ENCODE peak calls at places on chromosomes 12 and 14, in four cellular contexts. One of them, this sample, is unnamed. For H3K9me3 and H3K36me3, the result is how much of the 10 kb centered on the place peaks cover.

GRCh38 chr14:43001729-43002128 is 1395.1 kb downstream of the LRFN5 start:
- DNase-seq in HCT116: no peak
- DNase-seq in neural progenitor cell: no peak
- DNase-seq in mesenchymal stem cell: no peak
- DNase-seq in this sample: no peak

GRCh38 chr12:2826721-2827515 is 7.9 kb downstream of the NRIP2 start:
- DNase-seq in mesenchymal stem cell: no peak
- DNase-seq in neural progenitor cell: peak
- DNase-seq in HCT116: no peak
- DNase-seq in this sample: no peak

GRCh38 chr12:989751-990278 is 1.2 kb upstream of the ERC1 start:
- DNase-seq in mesenchymal stem cell: peak
- DNase-seq in HCT116: no peak
- DNase-seq in neural progenitor cell: peak
- DNase-seq in this sample: peak

GRCh38 chr12:27276275-27276674 is 32.2 kb downstream of the STK38L start:
- DNase-seq in mesenchymal stem cell: no peak
- DNase-seq in HCT116: no peak
- DNase-seq in neural progenitor cell: peak
- DNase-seq in this sample: no peak

GRCh38 chr14:33612184-33612479 is 338.7 kb downstream of the EGLN3 start:
- DNase-seq in neural progenitor cell: peak
- DNase-seq in HCT116: no peak
- DNase-seq in mesenchymal stem cell: no peak
- DNase-seq in this sample: no peak

GRCh38 chr12:109775172-109775881 is 57.9 kb downstream of the TRPV4 start:
- DNase-seq in neural progenitor cell: peak
- DNase-seq in HCT116: no peak
- DNase-seq in mesenchymal stem cell: peak
- DNase-seq in this sample: peak

GRCh38 chr14:51367600-51367931 is 127.5 kb downstream of the TMX1 start:
- DNase-seq in HCT116: no peak
- DNase-seq in neural progenitor cell: no peak
- DNase-seq in mesenchymal stem cell: no peak
- DNase-seq in this sample: peak

GRCh38 chr12:5493018-5493417 is 61.1 kb downstream of the NTF3 start:
- DNase-seq in mesenchymal stem cell: no peak
- DNase-seq in HCT116: no peak
- DNase-seq in neural progenitor cell: peak
- DNase-seq in this sample: no peak

GRCh38 chr14:106436310-106436905 is 910.0 kb downstream of the TMEM121 start:
- DNase-seq in HCT116: no peak
- DNase-seq in mesenchymal stem cell: no peak
- DNase-seq in neural progenitor cell: no peak
- DNase-seq in this sample: no peak

GRCh38 chr12:47950856-47951468 is 12.4 kb upstream of the TMEM106C start:
- DNase-seq in mesenchymal stem cell: no peak
- DNase-seq in HCT116: no peak
- DNase-seq in neural progenitor cell: no peak
- DNase-seq in this sample: no peak

GRCh38 chr14:55127491-55127951 is 1.5 kb upstream of the LGALS3 start:
- DNase-seq in mesenchymal stem cell: peak
- DNase-seq in neural progenitor cell: no peak
- DNase-seq in HCT116: no peak
- DNase-seq in this sample: no peak

GRCh38 chr12:50614167-50614762 is 109.5 kb downstream of the DIP2B start:
- DNase-seq in neural progenitor cell: no peak
- DNase-seq in HCT116: peak
- DNase-seq in mesenchymal stem cell: peak
- DNase-seq in this sample: peak

GRCh38 chr12:93773122-93773871 is 96.1 kb downstream of the CRADD start:
- DNase-seq in HCT116: no peak
- DNase-seq in mesenchymal stem cell: peak
- DNase-seq in neural progenitor cell: no peak
- DNase-seq in this sample: no peak

GRCh38 chr12:89542912-89543592 is 17.2 kb upstream of the POC1B start:
- DNase-seq in HCT116: peak
- DNase-seq in mesenchymal stem cell: peak
- DNase-seq in neural progenitor cell: peak
- DNase-seq in this sample: peak

GRCh38 chr12:17918013-17918412 is 172.0 kb downstream of the RERGL start:
- DNase-seq in neural progenitor cell: no peak
- DNase-seq in HCT116: no peak
- DNase-seq in mesenchymal stem cell: no peak
- DNase-seq in this sample: no peak

GRCh38 chr14:73153272-73153671 is 17.0 kb downstream of the PSEN1 start:
- DNase-seq in mesenchymal stem cell: no peak
- DNase-seq in neural progenitor cell: no peak
- DNase-seq in HCT116: no peak
- DNase-seq in this sample: peak

GRCh38 chr12:31496257-31496656 is 94.7 kb downstream of the DENND5B start:
- DNase-seq in HCT116: no peak
- DNase-seq in mesenchymal stem cell: no peak
- DNase-seq in neural progenitor cell: no peak
- DNase-seq in this sample: peak

GRCh38 chr12:95611676-95612309 is 60.5 kb upstream of the USP44 start:
- DNase-seq in neural progenitor cell: no peak
- DNase-seq in HCT116: peak
- DNase-seq in mesenchymal stem cell: no peak
- DNase-seq in this sample: no peak

GRCh38 chr12:20415013-20415412 is 46.7 kb downstream of the PDE3A start:
- DNase-seq in mesenchymal stem cell: peak
- DNase-seq in HCT116: no peak
- DNase-seq in neural progenitor cell: no peak
- DNase-seq in this sample: no peak

GRCh38 chr14:77325746-77326094 is 4.9 kb downstream of the GSTZ1 start:
- DNase-seq in neural progenitor cell: no peak
- DNase-seq in HCT116: no peak
- DNase-seq in mesenchymal stem cell: no peak
- DNase-seq in this sample: no peak

GRCh38 chr12:26566186-26566585 is 266.8 kb downstream of the ITPR2 start:
- DNase-seq in mesenchymal stem cell: no peak
- DNase-seq in HCT116: no peak
- DNase-seq in neural progenitor cell: no peak
- DNase-seq in this sample: no peak

GRCh38 chr14:77036484-77037337 is 8.2 kb upstream of the IRF2BPL start:
- DNase-seq in neural progenitor cell: no peak
- DNase-seq in mesenchymal stem cell: no peak
- DNase-seq in HCT116: no peak
- DNase-seq in this sample: peak

GRCh38 chr12:124994435-124994975 is 1.1 kb downstream of the BRI3BP start:
- DNase-seq in mesenchymal stem cell: no peak
- DNase-seq in neural progenitor cell: peak
- DNase-seq in HCT116: no peak
- DNase-seq in this sample: no peak

GRCh38 chr14:60356921-60357550 is 108.0 kb downstream of the PPM1A start:
- DNase-seq in HCT116: no peak
- DNase-seq in neural progenitor cell: peak
- DNase-seq in mesenchymal stem cell: no peak
- DNase-seq in this sample: no peak

GRCh38 chr12:113287146-113287898 is 47.6 kb downstream of the SLC8B1 start:
- DNase-seq in mesenchymal stem cell: no peak
- DNase-seq in HCT116: no peak
- DNase-seq in neural progenitor cell: no peak
- DNase-seq in this sample: no peak

GRCh38 chr12:16636435-16637055 is 30.6 kb upstream of the LMO3 start:
- DNase-seq in mesenchymal stem cell: no peak
- DNase-seq in HCT116: no peak
- DNase-seq in neural progenitor cell: no peak
- DNase-seq in this sample: no peak

GRCh38 chr14:29321646-29322045 is 555.1 kb downstream of the FOXG1 start:
- DNase-seq in neural progenitor cell: no peak
- DNase-seq in mesenchymal stem cell: peak
- DNase-seq in HCT116: no peak
- DNase-seq in this sample: peak

GRCh38 chr14:100810861-100811461 is 15.0 kb upstream of the MEG3 start:
- DNase-seq in HCT116: no peak
- DNase-seq in neural progenitor cell: no peak
- DNase-seq in mesenchymal stem cell: no peak
- DNase-seq in this sample: no peak

GRCh38 chr14:51331651-51332367 is 91.8 kb downstream of the TMX1 start:
- DNase-seq in neural progenitor cell: no peak
- DNase-seq in mesenchymal stem cell: peak
- DNase-seq in HCT116: no peak
- DNase-seq in this sample: no peak

DNA sequence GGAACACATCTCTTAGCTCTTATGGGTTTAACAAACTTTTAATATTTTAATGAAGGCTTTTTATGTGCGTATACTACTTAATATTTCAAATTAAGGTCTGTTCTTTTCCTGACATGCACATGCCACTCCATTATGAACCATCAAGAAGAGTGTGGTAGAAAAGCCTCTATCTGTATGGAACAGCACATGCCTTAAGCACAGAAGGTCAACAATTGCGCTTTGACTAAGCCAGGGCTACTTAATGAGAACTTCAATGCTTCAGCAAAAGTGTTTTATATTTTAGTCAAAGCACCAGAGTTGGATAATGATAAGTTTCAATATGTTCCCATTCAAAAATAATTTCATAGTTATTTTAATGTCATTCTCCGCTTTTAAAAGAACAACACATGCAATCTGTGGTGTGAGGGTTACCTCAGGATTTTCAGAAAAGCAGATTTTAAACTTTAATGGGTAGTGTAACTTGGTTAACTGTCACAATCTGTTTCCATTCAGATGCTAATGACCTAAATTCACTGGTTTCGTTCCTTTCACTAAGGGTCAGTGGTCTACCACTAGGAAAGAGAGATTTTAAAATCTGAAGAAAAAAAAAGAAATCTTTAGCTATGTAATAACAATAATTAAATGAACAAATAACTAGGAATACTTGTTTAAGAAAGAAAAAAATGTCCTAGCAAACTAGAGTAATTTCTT is 193.4 kb upstream of the NOVA1 start:
- DNase-seq in mesenchymal stem cell: no peak
- DNase-seq in neural progenitor cell: peak
- DNase-seq in HCT116: no peak
- DNase-seq in this sample: no peak
- H3K9me3 ChIP-seq in mesenchymal stem cell: under half
- H3K9me3 ChIP-seq in neural progenitor cell: under half
- H3K9me3 ChIP-seq in HCT116: under half
- H3K9me3 ChIP-seq in this sample: under half

DNA sequence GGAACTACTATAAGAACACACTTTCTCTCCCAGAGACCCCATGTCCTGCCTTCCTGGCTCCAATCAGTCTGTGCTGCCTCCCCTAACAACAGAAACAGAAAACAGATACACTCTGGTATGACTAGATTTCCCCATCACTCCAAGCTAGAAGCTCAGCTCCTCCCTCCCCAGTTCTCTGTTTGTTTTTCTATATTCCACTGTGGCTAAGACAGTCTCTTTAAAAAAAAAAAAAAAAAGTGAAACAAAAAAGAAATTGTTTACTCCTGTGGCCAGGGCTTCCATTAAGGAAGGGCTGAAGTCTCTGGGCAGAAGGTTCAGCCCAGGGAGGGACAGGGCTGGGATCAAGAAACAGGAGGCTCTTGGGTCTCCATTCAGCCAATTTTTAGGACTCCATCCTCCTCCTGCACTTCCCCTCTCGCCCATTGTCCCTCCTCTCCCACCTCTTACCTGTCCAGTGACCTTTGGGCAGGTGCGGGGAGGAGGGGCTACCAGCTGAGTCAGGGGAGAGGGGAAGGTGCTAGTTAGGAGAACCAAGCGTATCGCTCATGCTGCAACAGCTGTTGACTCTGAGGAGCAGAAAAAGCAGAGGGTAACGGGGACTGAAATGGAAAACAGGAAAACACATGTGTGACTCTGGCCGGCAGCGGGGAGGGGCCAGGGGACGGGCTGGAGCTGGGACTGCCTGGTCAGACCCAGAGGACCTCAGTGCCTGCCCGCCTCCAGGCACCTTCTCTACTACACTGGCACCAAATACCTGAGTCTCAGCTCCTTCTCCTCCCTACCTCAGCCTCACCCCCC is 4.2 kb upstream of the SLC7A7 start:
- DNase-seq in HCT116: no peak
- DNase-seq in neural progenitor cell: no peak
- DNase-seq in mesenchymal stem cell: peak
- DNase-seq in this sample: peak
- H3K9ac ChIP-seq in HCT116: no peak
- H3K9ac ChIP-seq in neural progenitor cell: no peak
- H3K9ac ChIP-seq in mesenchymal stem cell: peak
- H3K9ac ChIP-seq in this sample: peak

DNA sequence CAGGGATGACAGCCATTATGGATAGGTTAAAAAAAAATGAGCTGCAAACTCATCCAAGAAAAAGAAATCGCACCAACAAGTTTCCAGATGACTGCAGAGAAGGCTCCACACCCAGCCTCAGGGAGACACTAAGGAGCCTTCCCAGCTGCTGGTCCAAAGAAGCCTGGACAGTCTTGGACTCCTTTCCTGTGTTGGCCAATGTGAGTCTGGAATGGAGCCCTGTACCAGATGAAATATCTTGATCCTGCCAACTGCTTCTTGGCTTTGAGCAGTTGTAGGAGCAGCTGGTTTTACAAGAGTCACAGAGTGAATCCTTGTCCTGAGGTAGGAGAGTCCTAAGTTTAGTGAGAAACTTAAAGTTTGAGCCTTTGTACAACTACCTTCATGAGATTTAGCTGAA is 44.4 kb downstream of the SLC38A1 start:
- DNase-seq in neural progenitor cell: no peak
- DNase-seq in mesenchymal stem cell: no peak
- DNase-seq in HCT116: no peak
- DNase-seq in this sample: peak
- H3K36me3 ChIP-seq in neural progenitor cell: under half
- H3K36me3 ChIP-seq in mesenchymal stem cell: under half
- H3K36me3 ChIP-seq in HCT116: under half
- H3K36me3 ChIP-seq in this sample: under half

GRCh38 chr12:10098762-10099161 is at the start of gene CLEC1A:
- DNase-seq in neural progenitor cell: peak
- DNase-seq in mesenchymal stem cell: peak
- DNase-seq in HCT116: no peak
- DNase-seq in this sample: peak
- H3K9me3 ChIP-seq in neural progenitor cell: under half
- H3K9me3 ChIP-seq in mesenchymal stem cell: under half
- H3K9me3 ChIP-seq in HCT116: under half
- H3K9me3 ChIP-seq in this sample: under half

GRCh38 chr14:94689218-94689984 is 77.2 kb downstream of the SERPINA3 start:
- DNase-seq in HCT116: no peak
- DNase-seq in mesenchymal stem cell: peak
- DNase-seq in neural progenitor cell: peak
- DNase-seq in this sample: peak
- H3K9ac ChIP-seq in HCT116: peak
- H3K9ac ChIP-seq in mesenchymal stem cell: peak
- H3K9ac ChIP-seq in neural progenitor cell: no peak
- H3K9ac ChIP-seq in this sample: peak

This sample was measured in adipocyte.